ENCODE peak calls at places on chromosome 1, in four cellular contexts. E is psoas muscle, V is Daoy, U is left colon. M is an unnamed sample.

GRCh38 chr1:41566274-41566885 is 81.9 kb upstream of the EDN2 start:
- DNase-seq in E (no peak), V (no peak), U (no peak), M (no peak)

GRCh38 chr1:212977781-212978645 is 27.7 kb downstream of the VASH2 start:
- DNase-seq in E (no peak), V (peak), U (no peak), M (peak)

GRCh38 chr1:36350659-36351171 is 27.3 kb upstream of the EVA1B start:
- DNase-seq in E (no peak), V (peak), U (no peak), M (no peak)

GRCh38 chr1:22044690-22045420 is 7.7 kb upstream of the CDC42 start:
- DNase-seq in E (no peak), V (peak), U (no peak), M (no peak)

GRCh38 chr1:7640920-7641319 is 130.2 kb upstream of the VAMP3 start:
- DNase-seq in E (no peak), V (no peak), U (no peak), M (no peak)

GRCh38 chr1:1293618-1294249 is 13.5 kb downstream of the SCNN1D start:
- DNase-seq in E (peak), V (no peak), U (no peak), M (no peak)

GRCh38 chr1:116224561-116224960 is 113.4 kb downstream of the MAB21L3 start:
- DNase-seq in E (no peak), V (no peak), U (no peak), M (no peak)

GRCh38 chr1:160374291-160374690 is 7.4 kb downstream of the NHLH1 start:
- DNase-seq in E (no peak), V (no peak), U (no peak), M (no peak)

GRCh38 chr1:167819849-167820683 is 93.9 kb downstream of the ADCY10 start:
- DNase-seq in E (peak), V (peak), U (peak), M (peak)